ENCODE peak calls at places on chromosomes 4 and X, in seven cellular contexts. Q is PC-3; U is tibial nerve; D is transverse colon; P is right cardiac atrium; S is CD4-positive, alpha-beta memory T cell; W is tibial artery. Y is an unnamed sample.

GRCh38 chrX:50618788-50619558 is 148.3 kb upstream of the DGKK start:
- DNase-seq in Q (no peak), U (no peak), D (peak; percentile 8), P (no peak), S (no peak), W (no peak), Y (no peak)

GRCh38 chrX:8848921-8849320 is 47.7 kb upstream of the FAM9A start:
- DNase-seq in Q (peak; percentile 50), U (no peak), D (no peak), P (no peak), S (no peak), W (no peak), Y (no peak)

GRCh38 chr4:52234539-52235174 is 183.6 kb downstream of the SPATA18 start:
- DNase-seq in Q (peak; percentile 91), U (peak; percentile 15), D (no peak), P (no peak), S (no peak), W (no peak), Y (no peak)

GRCh38 chr4:679571-680083 is 5.3 kb downstream of the MYL5 start:
- DNase-seq in Q (no peak), U (no peak), D (no peak), P (peak; percentile 44), S (no peak), W (no peak), Y (no peak)

GRCh38 chr4:41215155-41215554 is 813 bp upstream of the APBB2 start:
- DNase-seq in Q (no peak), U (no peak), D (no peak), P (no peak), S (no peak), W (no peak), Y (no peak)

GRCh38 chrX:31423575-31424284 is 351.9 kb upstream of the FTHL17 start:
- DNase-seq in Q (peak; percentile 51), U (peak; percentile 47), D (peak; percentile 19), P (peak; percentile 52), S (no peak), W (peak; percentile 21), Y (no peak)

GRCh38 chr4:7234355-7235029 is 42.2 kb downstream of the SORCS2 start:
- DNase-seq in Q (no peak), U (no peak), D (no peak), P (no peak), S (no peak), W (no peak), Y (no peak)

GRCh38 chrX:30666094-30666493 is 12.9 kb downstream of the GK start:
- DNase-seq in Q (no peak), U (no peak), D (no peak), P (no peak), S (no peak), W (no peak), Y (no peak)

GRCh38 chr4:22485751-22486150 is 30.1 kb downstream of the ADGRA3 start:
- DNase-seq in Q (no peak), U (no peak), D (no peak), P (no peak), S (no peak), W (no peak), Y (no peak)

GRCh38 chr4:163331629-163332360 is 601 bp downstream of the NPY1R start:
- DNase-seq in Q (peak; percentile 7), U (no peak), D (peak; percentile 13), P (peak; percentile 76), S (no peak), W (no peak), Y (no peak)

GRCh38 chrX:136711147-136711546 is 63.2 kb downstream of the CD40LG start:
- DNase-seq in Q (peak; percentile 69), U (peak; percentile 35), D (peak; percentile 39), P (peak; percentile 67), S (no peak), W (peak; percentile 28), Y (no peak)

GRCh38 chr4:102501635-102502382 is 650 bp downstream of the NFKB1 start:
- DNase-seq in Q (peak; percentile 68), U (peak; percentile 79), D (peak; percentile 86), P (peak; percentile 88), S (peak; percentile 79), W (peak; percentile 69), Y (no peak)

GRCh38 chrX:13699183-13699826 is 10.4 kb downstream of the RAB9A start:
- DNase-seq in Q (no peak), U (no peak), D (peak; percentile 57), P (no peak), S (no peak), W (no peak), Y (no peak)

GRCh38 chr4:6189511-6189910 is 10.8 kb downstream of the JAKMIP1 start:
- DNase-seq in Q (no peak), U (no peak), D (no peak), P (no peak), S (no peak), W (no peak), Y (no peak)

GRCh38 chr4:144709793-144710525 is 64.0 kb downstream of the HHIP start:
- DNase-seq in Q (peak; percentile 90), U (peak; percentile 25), D (peak; percentile 23), P (no peak), S (no peak), W (no peak), Y (peak; percentile 40)

GRCh38 chr4:87476934-87477333 is 52.2 kb downstream of the SPARCL1 start:
- DNase-seq in Q (no peak), U (no peak), D (no peak), P (no peak), S (no peak), W (no peak), Y (no peak)

GRCh38 chr4:53981573-53981972 is 82.8 kb downstream of the CHIC2 start:
- DNase-seq in Q (no peak), U (no peak), D (no peak), P (no peak), S (no peak), W (no peak), Y (no peak)

GRCh38 chr4:244471-244870 is 60.8 kb downstream of the ZNF732 start:
- DNase-seq in Q (peak; percentile 58), U (peak; percentile 71), D (peak; percentile 44), P (no peak), S (peak; percentile 58), W (peak; percentile 55), Y (no peak)

GRCh38 chr4:73734405-73735070 is 5.8 kb upstream of the CXCL8 start:
- DNase-seq in Q (peak; percentile 86), U (no peak), D (no peak), P (no peak), S (no peak), W (no peak), Y (no peak)

GRCh38 chr4:6110681-6111353 is 89.5 kb downstream of the JAKMIP1 start:
- DNase-seq in Q (no peak), U (no peak), D (no peak), P (no peak), S (no peak), W (no peak), Y (no peak)

GRCh38 chr4:80014531-80014930 is 58.5 kb downstream of the ANTXR2 start:
- DNase-seq in Q (no peak), U (no peak), D (no peak), P (no peak), S (no peak), W (no peak), Y (no peak)

DNA sequence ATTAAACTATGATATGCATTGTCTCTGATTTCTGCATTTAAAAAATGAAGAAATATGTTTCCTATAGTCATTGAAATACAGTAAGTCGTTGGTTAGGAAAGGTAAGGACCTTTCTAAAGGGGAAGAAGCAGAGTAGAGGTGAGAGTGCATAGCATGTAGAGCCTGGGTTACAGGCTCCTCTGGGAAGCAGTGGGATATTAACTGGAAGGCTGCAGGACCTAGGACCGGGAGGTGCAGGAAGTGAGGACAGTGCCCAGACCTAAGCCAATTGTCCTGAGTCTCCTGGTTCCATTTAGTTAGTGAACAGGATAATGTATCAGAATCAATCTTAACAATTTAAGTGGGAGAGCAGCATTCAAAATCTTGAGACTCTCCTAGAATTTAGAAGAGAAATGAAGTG is 237.1 kb upstream of the NUDT6 start:
- DNase-seq in Q (no peak), U (no peak), D (no peak), P (no peak), S (no peak), W (no peak), Y (no peak)
- H3K4me1 ChIP-seq in Q (no peaks in the 10 kb centered on the region), U (no peaks in the 10 kb centered on the region), D (no peaks in the 10 kb centered on the region), P (no peaks in the 10 kb centered on the region), S (no peaks in the 10 kb centered on the region), W (peaks cover 3% of the 10 kb centered on the region), Y (peaks cover 43% of the 10 kb centered on the region)

GRCh38 chr4:118742050-118742449 is 56.9 kb downstream of the METTL14 start:
- DNase-seq in Q (no peak), U (no peak), D (no peak), P (no peak), S (no peak), W (no peak), Y (no peak)
- H3K4me1 ChIP-seq in Q (no peaks in the 10 kb centered on the region), U (peaks cover 11% of the 10 kb centered on the region), D (no peaks in the 10 kb centered on the region), P (peaks cover 1% of the 10 kb centered on the region), S (no peaks in the 10 kb centered on the region), W (peaks cover 25% of the 10 kb centered on the region), Y (no peaks in the 10 kb centered on the region)

DNA sequence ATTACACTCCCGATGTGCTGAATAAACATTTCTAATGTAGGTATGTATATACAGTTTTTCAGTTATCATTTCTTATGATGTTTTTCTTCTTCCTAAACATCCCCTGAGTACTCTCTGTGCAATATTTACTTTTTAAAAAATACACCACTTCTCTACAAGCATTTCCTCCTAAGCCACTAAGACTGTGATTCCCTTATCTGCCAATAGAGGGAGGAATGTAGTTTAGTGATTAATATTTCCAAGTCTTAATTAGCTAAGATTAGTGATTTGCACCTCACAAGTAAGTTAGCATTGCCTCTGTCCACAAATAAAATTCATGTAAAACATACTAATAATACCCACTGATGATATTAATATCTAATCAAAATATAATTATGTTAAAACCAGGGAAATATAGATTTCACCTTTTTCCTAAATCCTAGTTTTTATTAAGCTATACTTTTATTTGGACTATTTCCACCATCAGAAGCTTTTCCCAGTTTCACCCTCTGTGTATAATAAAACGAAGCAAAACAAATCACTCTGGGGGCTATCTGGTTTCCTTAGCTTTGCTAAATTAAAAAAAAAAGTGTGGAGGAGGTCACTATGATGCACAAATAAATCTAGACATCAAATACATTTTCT is 909.1 kb downstream of the FAT4 start:
- DNase-seq in Q (peak; percentile 27), U (no peak), D (no peak), P (no peak), S (no peak), W (no peak), Y (no peak)
- H3K4me1 ChIP-seq in Q (no peaks in the 10 kb centered on the region), U (no peaks in the 10 kb centered on the region), D (no peaks in the 10 kb centered on the region), P (no peaks in the 10 kb centered on the region), S (no peaks in the 10 kb centered on the region), W (no peaks in the 10 kb centered on the region), Y (no peaks in the 10 kb centered on the region)

GRCh38 chr4:164551713-164552040 is 202.3 kb upstream of the SMIM31 start:
- DNase-seq in Q (no peak), U (no peak), D (no peak), P (no peak), S (no peak), W (no peak), Y (no peak)

DNA sequence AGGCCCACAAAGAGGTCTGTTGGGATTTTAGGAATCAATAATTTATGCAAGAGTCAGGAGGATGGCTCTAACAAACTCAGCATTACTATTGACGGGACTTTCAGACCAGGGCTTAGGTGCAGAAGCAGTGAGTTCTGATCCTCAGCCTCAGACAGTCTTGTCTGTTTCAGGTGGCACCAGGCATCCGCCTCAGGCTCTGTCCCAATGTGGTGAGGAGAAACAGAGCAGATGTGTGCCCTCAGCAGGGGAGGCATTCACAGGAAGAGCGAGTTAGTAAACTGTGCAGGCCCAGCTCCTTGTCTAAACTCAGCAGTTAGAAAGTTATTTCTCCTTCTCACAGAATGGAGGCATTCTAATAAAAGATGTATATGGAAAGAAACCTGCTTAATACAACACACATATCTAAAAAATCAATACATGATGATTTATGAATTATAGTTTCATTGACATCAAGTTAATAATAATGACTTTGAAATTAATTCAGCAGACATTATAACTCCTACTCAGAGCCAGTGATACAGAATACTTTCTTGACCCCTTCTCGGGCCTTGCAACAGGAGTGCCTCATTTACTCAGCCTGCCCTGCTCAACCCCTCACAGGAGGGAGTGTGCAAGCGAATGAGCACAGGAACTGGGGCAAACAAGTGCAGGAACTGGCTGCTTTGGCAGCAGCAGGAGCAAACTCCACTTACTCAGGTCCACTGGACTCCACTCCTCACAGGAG is 202.8 kb upstream of the SMIM31 start:
- DNase-seq in Q (no peak), U (no peak), D (no peak), P (no peak), S (no peak), W (no peak), Y (no peak)
- H3K4me1 ChIP-seq in Q (no peaks in the 10 kb centered on the region), U (no peaks in the 10 kb centered on the region), D (no peaks in the 10 kb centered on the region), P (no peaks in the 10 kb centered on the region), S (no peaks in the 10 kb centered on the region), W (no peaks in the 10 kb centered on the region), Y (no peaks in the 10 kb centered on the region)

Y was measured in keratinocyte.